ENCODE peak calls at places on chromosomes 12 and 14, in six cellular contexts. One of them, this sample, is unnamed.

GRCh38 chr14:102419276-102419675 is 56.5 kb downstream of the TECPR2 start:
- DNase-seq in BJ: no peak
- DNase-seq in GM23338: no peak
- DNase-seq in CD8-positive, alpha-beta T cell: no peak
- DNase-seq in psoas muscle: no peak
- DNase-seq in neuronal stem cell: no peak
- DNase-seq in this sample: peak

GRCh38 chr12:118370601-118371000 is 2.1 kb downstream of the TAOK3 start:
- DNase-seq in psoas muscle: no peak
- DNase-seq in GM23338: no peak
- DNase-seq in CD8-positive, alpha-beta T cell: no peak
- DNase-seq in BJ: no peak
- DNase-seq in neuronal stem cell: no peak
- DNase-seq in this sample: no peak

GRCh38 chr12:6451348-6452244 is at the start of gene TAPBPL:
- DNase-seq in CD8-positive, alpha-beta T cell: peak
- DNase-seq in neuronal stem cell: no peak
- DNase-seq in GM23338: peak
- DNase-seq in psoas muscle: peak
- DNase-seq in BJ: peak
- DNase-seq in this sample: peak

GRCh38 chr14:56115471-56115870 is 2.7 kb upstream of the PELI2 start:
- DNase-seq in GM23338: no peak
- DNase-seq in neuronal stem cell: no peak
- DNase-seq in CD8-positive, alpha-beta T cell: no peak
- DNase-seq in psoas muscle: no peak
- DNase-seq in BJ: no peak
- DNase-seq in this sample: no peak

GRCh38 chr14:21050597-21050996 is 7.0 kb upstream of the RNASE8 start:
- DNase-seq in CD8-positive, alpha-beta T cell: no peak
- DNase-seq in psoas muscle: no peak
- DNase-seq in BJ: no peak
- DNase-seq in neuronal stem cell: no peak
- DNase-seq in GM23338: no peak
- DNase-seq in this sample: no peak

GRCh38 chr12:57621497-57622292 is 10.5 kb downstream of the ARHGEF25 start:
- DNase-seq in neuronal stem cell: no peak
- DNase-seq in psoas muscle: peak
- DNase-seq in GM23338: peak
- DNase-seq in BJ: no peak
- DNase-seq in CD8-positive, alpha-beta T cell: peak
- DNase-seq in this sample: peak

GRCh38 chr12:78146365-78146772 is 315.7 kb downstream of the NAV3 start:
- DNase-seq in BJ: no peak
- DNase-seq in GM23338: peak
- DNase-seq in neuronal stem cell: peak
- DNase-seq in psoas muscle: no peak
- DNase-seq in CD8-positive, alpha-beta T cell: no peak
- DNase-seq in this sample: no peak

GRCh38 chr12:71838661-71839060 is 898 bp upstream of the TBC1D15 start:
- DNase-seq in neuronal stem cell: no peak
- DNase-seq in BJ: no peak
- DNase-seq in GM23338: no peak
- DNase-seq in psoas muscle: no peak
- DNase-seq in CD8-positive, alpha-beta T cell: no peak
- DNase-seq in this sample: no peak

GRCh38 chr14:66359500-66359899 is 126.7 kb upstream of the CCDC196 start:
- DNase-seq in BJ: no peak
- DNase-seq in GM23338: peak
- DNase-seq in CD8-positive, alpha-beta T cell: no peak
- DNase-seq in neuronal stem cell: peak
- DNase-seq in psoas muscle: no peak
- DNase-seq in this sample: no peak

GRCh38 chr12:124407074-124407473 is 112.2 kb downstream of the RFLNA start:
- DNase-seq in neuronal stem cell: no peak
- DNase-seq in BJ: no peak
- DNase-seq in GM23338: peak
- DNase-seq in psoas muscle: no peak
- DNase-seq in CD8-positive, alpha-beta T cell: no peak
- DNase-seq in this sample: no peak

GRCh38 chr12:27332407-27333310 is at the start of gene BMAL2:
- DNase-seq in GM23338: peak
- DNase-seq in psoas muscle: peak
- DNase-seq in neuronal stem cell: peak
- DNase-seq in CD8-positive, alpha-beta T cell: no peak
- DNase-seq in BJ: no peak
- DNase-seq in this sample: peak

GRCh38 chr14:106606936-106607335 is 1080.6 kb downstream of the TMEM121 start:
- DNase-seq in CD8-positive, alpha-beta T cell: no peak
- DNase-seq in BJ: no peak
- DNase-seq in GM23338: no peak
- DNase-seq in psoas muscle: no peak
- DNase-seq in neuronal stem cell: no peak
- DNase-seq in this sample: no peak

GRCh38 chr12:126898562-126898961 is 1368.4 kb upstream of the TMEM132C start:
- DNase-seq in psoas muscle: no peak
- DNase-seq in CD8-positive, alpha-beta T cell: no peak
- DNase-seq in neuronal stem cell: no peak
- DNase-seq in GM23338: no peak
- DNase-seq in BJ: no peak
- DNase-seq in this sample: no peak

GRCh38 chr12:62594771-62595170 is 128.1 kb downstream of the MON2 start:
- DNase-seq in CD8-positive, alpha-beta T cell: no peak
- DNase-seq in GM23338: no peak
- DNase-seq in BJ: no peak
- DNase-seq in psoas muscle: no peak
- DNase-seq in neuronal stem cell: no peak
- DNase-seq in this sample: no peak

GRCh38 chr12:132084681-132085635 is 59.2 kb downstream of the DDX51 start:
- DNase-seq in CD8-positive, alpha-beta T cell: peak
- DNase-seq in BJ: no peak
- DNase-seq in psoas muscle: peak
- DNase-seq in GM23338: peak
- DNase-seq in neuronal stem cell: peak
- DNase-seq in this sample: peak

GRCh38 chr14:64800000-64800399 is 79.7 kb downstream of the SPTB start:
- DNase-seq in GM23338: peak
- DNase-seq in BJ: no peak
- DNase-seq in neuronal stem cell: no peak
- DNase-seq in psoas muscle: no peak
- DNase-seq in CD8-positive, alpha-beta T cell: no peak
- DNase-seq in this sample: no peak

GRCh38 chr14:101005447-101005846 is 101.9 kb upstream of the RTL1 start:
- DNase-seq in CD8-positive, alpha-beta T cell: no peak
- DNase-seq in psoas muscle: peak
- DNase-seq in neuronal stem cell: no peak
- DNase-seq in BJ: no peak
- DNase-seq in GM23338: no peak
- DNase-seq in this sample: peak

GRCh38 chr12:57216931-57217871 is 607 bp downstream of the NXPH4 start:
- DNase-seq in psoas muscle: no peak
- DNase-seq in GM23338: peak
- DNase-seq in CD8-positive, alpha-beta T cell: peak
- DNase-seq in neuronal stem cell: no peak
- DNase-seq in BJ: no peak
- DNase-seq in this sample: no peak

GRCh38 chr14:35944847-35945246 is 118.7 kb downstream of the BRMS1L start:
- DNase-seq in BJ: no peak
- DNase-seq in GM23338: peak
- DNase-seq in neuronal stem cell: no peak
- DNase-seq in psoas muscle: no peak
- DNase-seq in CD8-positive, alpha-beta T cell: no peak
- DNase-seq in this sample: no peak

GRCh38 chr12:70783455-70783854 is 137.1 kb downstream of the PTPRR start:
- DNase-seq in CD8-positive, alpha-beta T cell: no peak
- DNase-seq in BJ: no peak
- DNase-seq in GM23338: no peak
- DNase-seq in psoas muscle: no peak
- DNase-seq in neuronal stem cell: no peak
- DNase-seq in this sample: no peak

GRCh38 chr12:38053655-38054464 is 262.7 kb upstream of the ALG10B start:
- DNase-seq in neuronal stem cell: no peak
- DNase-seq in psoas muscle: no peak
- DNase-seq in GM23338: peak
- DNase-seq in BJ: no peak
- DNase-seq in CD8-positive, alpha-beta T cell: no peak
- DNase-seq in this sample: no peak

GRCh38 chr12:102484017-102484731 is 3.8 kb upstream of the IGF1 start:
- DNase-seq in GM23338: peak
- DNase-seq in CD8-positive, alpha-beta T cell: peak
- DNase-seq in BJ: no peak
- DNase-seq in psoas muscle: peak
- DNase-seq in neuronal stem cell: peak
- DNase-seq in this sample: peak

GRCh38 chr12:32896438-32897275 is at the start of gene PKP2:
- DNase-seq in psoas muscle: peak
- DNase-seq in BJ: no peak
- DNase-seq in CD8-positive, alpha-beta T cell: no peak
- DNase-seq in neuronal stem cell: peak
- DNase-seq in GM23338: peak
- DNase-seq in this sample: no peak

GRCh38 chr12:114213055-114213561 is 192.8 kb downstream of the TBX5 start:
- DNase-seq in CD8-positive, alpha-beta T cell: no peak
- DNase-seq in psoas muscle: no peak
- DNase-seq in GM23338: no peak
- DNase-seq in neuronal stem cell: no peak
- DNase-seq in BJ: no peak
- DNase-seq in this sample: no peak

GRCh38 chr12:10641735-10642500 is 28.5 kb upstream of the MAGOHB start:
- DNase-seq in CD8-positive, alpha-beta T cell: no peak
- DNase-seq in BJ: peak
- DNase-seq in psoas muscle: no peak
- DNase-seq in GM23338: no peak
- DNase-seq in neuronal stem cell: no peak
- DNase-seq in this sample: no peak

GRCh38 chr12:14892726-14893442 is 7.2 kb upstream of the MGP start:
- DNase-seq in GM23338: no peak
- DNase-seq in BJ: no peak
- DNase-seq in neuronal stem cell: no peak
- DNase-seq in psoas muscle: peak
- DNase-seq in CD8-positive, alpha-beta T cell: no peak
- DNase-seq in this sample: no peak

GRCh38 chr14:69571449-69571878 is 3.2 kb downstream of the CCDC177 start:
- DNase-seq in GM23338: no peak
- DNase-seq in psoas muscle: no peak
- DNase-seq in CD8-positive, alpha-beta T cell: no peak
- DNase-seq in BJ: no peak
- DNase-seq in neuronal stem cell: no peak
- DNase-seq in this sample: no peak
- H3K4me3 ChIP-seq in GM23338: peak
- H3K4me3 ChIP-seq in psoas muscle: peak
- H3K4me3 ChIP-seq in CD8-positive, alpha-beta T cell: no peak
- H3K4me3 ChIP-seq in BJ: no peak
- H3K4me3 ChIP-seq in neuronal stem cell: no peak
- H3K4me3 ChIP-seq in this sample: no peak

GRCh38 chr12:24943947-24944597 is 4.8 kb downstream of the BCAT1 start:
- DNase-seq in psoas muscle: no peak
- DNase-seq in neuronal stem cell: no peak
- DNase-seq in BJ: no peak
- DNase-seq in CD8-positive, alpha-beta T cell: no peak
- DNase-seq in GM23338: peak
- DNase-seq in this sample: no peak

GRCh38 chr12:24944598-24944975 is 4.3 kb downstream of the BCAT1 start:
- DNase-seq in CD8-positive, alpha-beta T cell: no peak
- DNase-seq in BJ: no peak
- DNase-seq in psoas muscle: no peak
- DNase-seq in neuronal stem cell: no peak
- DNase-seq in GM23338: no peak
- DNase-seq in this sample: no peak

GRCh38 chr12:24947541-24948451 is 1.1 kb downstream of the BCAT1 start:
- DNase-seq in CD8-positive, alpha-beta T cell: no peak
- DNase-seq in BJ: no peak
- DNase-seq in psoas muscle: no peak
- DNase-seq in neuronal stem cell: no peak
- DNase-seq in GM23338: peak
- DNase-seq in this sample: no peak

GRCh38 chr12:24945039-24945438 is 3.9 kb downstream of the BCAT1 start:
- DNase-seq in BJ: no peak
- DNase-seq in neuronal stem cell: no peak
- DNase-seq in psoas muscle: no peak
- DNase-seq in GM23338: no peak
- DNase-seq in CD8-positive, alpha-beta T cell: no peak
- DNase-seq in this sample: no peak

GRCh38 chr12:24945822-24946221 is 3.1 kb downstream of the BCAT1 start:
- DNase-seq in CD8-positive, alpha-beta T cell: no peak
- DNase-seq in GM23338: no peak
- DNase-seq in neuronal stem cell: no peak
- DNase-seq in BJ: no peak
- DNase-seq in psoas muscle: no peak
- DNase-seq in this sample: no peak
- H3K4me3 ChIP-seq in CD8-positive, alpha-beta T cell: no peak
- H3K4me3 ChIP-seq in GM23338: peak
- H3K4me3 ChIP-seq in neuronal stem cell: no peak
- H3K4me3 ChIP-seq in BJ: no peak
- H3K4me3 ChIP-seq in psoas muscle: no peak
- H3K4me3 ChIP-seq in this sample: no peak

GRCh38 chr14:49962616-49963015 is 69.7 kb downstream of the ARF6 start:
- DNase-seq in CD8-positive, alpha-beta T cell: no peak
- DNase-seq in GM23338: no peak
- DNase-seq in neuronal stem cell: no peak
- DNase-seq in psoas muscle: no peak
- DNase-seq in BJ: no peak
- DNase-seq in this sample: no peak
- H3K4me3 ChIP-seq in CD8-positive, alpha-beta T cell: no peak
- H3K4me3 ChIP-seq in GM23338: no peak
- H3K4me3 ChIP-seq in neuronal stem cell: no peak
- H3K4me3 ChIP-seq in psoas muscle: no peak
- H3K4me3 ChIP-seq in BJ: no peak
- H3K4me3 ChIP-seq in this sample: no peak

GRCh38 chr14:93971635-93972027 is 4.7 kb downstream of the ASB2 start:
- DNase-seq in CD8-positive, alpha-beta T cell: no peak
- DNase-seq in GM23338: no peak
- DNase-seq in BJ: no peak
- DNase-seq in neuronal stem cell: no peak
- DNase-seq in psoas muscle: no peak
- DNase-seq in this sample: no peak
- H3K4me3 ChIP-seq in CD8-positive, alpha-beta T cell: no peak
- H3K4me3 ChIP-seq in GM23338: no peak
- H3K4me3 ChIP-seq in BJ: no peak
- H3K4me3 ChIP-seq in neuronal stem cell: no peak
- H3K4me3 ChIP-seq in psoas muscle: peak
- H3K4me3 ChIP-seq in this sample: no peak